ENCODE peak calls at places on chromosomes 6 and 20, in four cellular contexts. I, G, B and U are unnamed samples.

GRCh38 chr6:71887006-71887743 is 825 bp downstream of the RIMS1 start:
- DNase-seq in G (no peak), B (no peak), I (no peak), U (no peak)

GRCh38 chr6:133208183-133208755 is 32.9 kb upstream of the EYA4 start:
- DNase-seq in B (no peak), G (no peak), I (no peak), U (no peak)

GRCh38 chr6:96836579-96837137 is 619 bp downstream of the GPR63 start:
- DNase-seq in B (peak), G (peak), I (no peak), U (no peak)

GRCh38 chr20:12180107-12180661 is 262.5 kb downstream of the BTBD3 start:
- DNase-seq in B (no peak), G (no peak), I (no peak), U (no peak)

GRCh38 chr20:50521221-50521642 is 11.0 kb downstream of the PTPN1 start:
- DNase-seq in G (no peak), I (no peak), B (no peak), U (no peak)

GRCh38 chr6:75612921-75613534 is 11.3 kb downstream of the SENP6 start:
- DNase-seq in G (no peak), I (no peak), B (no peak), U (no peak)

GRCh38 chr6:137028912-137029311 is 15.9 kb downstream of the IL20RA start:
- DNase-seq in B (no peak), G (no peak), I (no peak), U (no peak)

GRCh38 chr6:160215232-160215631 is 43.4 kb downstream of the SLC22A2 start:
- DNase-seq in G (no peak), B (peak), I (no peak), U (peak)

GRCh38 chr6:40714576-40715500 is 127.7 kb upstream of the LRFN2 start:
- DNase-seq in G (peak), I (no peak), B (no peak), U (no peak)

GRCh38 chr6:99458319-99458718 is 33.2 kb upstream of the PNISR start:
- DNase-seq in I (peak), B (peak), G (no peak), U (peak)

GRCh38 chr20:48716086-48716485 is 111.7 kb downstream of the PREX1 start:
- DNase-seq in B (no peak), G (no peak), I (no peak), U (no peak)

GRCh38 chr6:111113731-111114438 is 26.6 kb downstream of the SLC16A10 start:
- DNase-seq in B (peak), I (no peak), G (no peak), U (no peak)

GRCh38 chr6:157911278-157911677 is 70.4 kb upstream of the SYNJ2 start:
- DNase-seq in I (no peak), B (no peak), G (no peak), U (no peak)

GRCh38 chr20:59575653-59576052 is 28.7 kb upstream of the PHACTR3 start:
- DNase-seq in G (no peak), B (no peak), I (no peak), U (no peak)

GRCh38 chr6:70685494-70686180 is 18.0 kb downstream of the SMAP1 start:
- DNase-seq in G (no peak), I (no peak), B (no peak), U (no peak)

GRCh38 chr20:2340823-2341222 is 39.9 kb upstream of the TGM6 start:
- DNase-seq in G (no peak), B (no peak), I (no peak), U (no peak)
- H3K27ac ChIP-seq in G (no peak), B (no peak), I (no peak), U (no peak)

DNA sequence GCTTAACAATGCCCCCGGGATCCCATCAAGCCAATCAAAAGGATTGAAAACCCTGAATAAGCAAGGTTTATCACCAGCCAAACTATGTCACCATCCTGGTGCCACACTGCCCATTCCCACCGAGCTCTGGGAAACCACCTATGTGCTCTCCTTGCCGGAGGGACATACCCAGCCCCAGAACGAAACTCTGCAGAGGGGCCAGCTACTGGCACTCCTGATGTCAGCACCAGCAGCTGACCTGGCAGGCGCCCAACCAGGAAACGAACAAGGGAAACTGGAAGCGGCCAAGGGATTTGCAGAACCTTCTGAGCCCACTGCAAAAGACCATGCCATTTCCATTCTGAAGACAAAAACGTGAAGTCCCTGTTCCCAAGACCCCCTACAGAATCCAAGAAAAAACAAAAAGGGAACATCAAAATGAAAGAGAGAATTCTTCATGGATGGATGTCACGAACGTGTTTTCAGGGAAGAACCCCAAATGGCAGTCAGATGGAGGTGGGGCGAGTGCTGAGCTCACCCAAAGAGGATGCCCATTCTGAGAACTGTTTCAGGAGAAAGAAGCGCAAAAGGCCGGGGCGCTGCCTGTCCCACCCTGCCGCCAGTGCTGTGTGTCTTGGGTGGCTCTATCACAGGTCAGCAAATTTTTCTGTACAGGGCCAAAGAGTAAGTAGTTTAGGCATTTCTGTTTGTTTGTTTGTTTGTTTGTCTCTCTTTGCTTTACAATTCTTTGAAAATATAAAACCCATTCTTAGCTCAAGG is 305.2 kb downstream of the ESR1 start:
- DNase-seq in G (peak), B (no peak), I (no peak), U (no peak)
- H3K27ac ChIP-seq in G (no peak), B (no peak), I (no peak), U (no peak)

DNA sequence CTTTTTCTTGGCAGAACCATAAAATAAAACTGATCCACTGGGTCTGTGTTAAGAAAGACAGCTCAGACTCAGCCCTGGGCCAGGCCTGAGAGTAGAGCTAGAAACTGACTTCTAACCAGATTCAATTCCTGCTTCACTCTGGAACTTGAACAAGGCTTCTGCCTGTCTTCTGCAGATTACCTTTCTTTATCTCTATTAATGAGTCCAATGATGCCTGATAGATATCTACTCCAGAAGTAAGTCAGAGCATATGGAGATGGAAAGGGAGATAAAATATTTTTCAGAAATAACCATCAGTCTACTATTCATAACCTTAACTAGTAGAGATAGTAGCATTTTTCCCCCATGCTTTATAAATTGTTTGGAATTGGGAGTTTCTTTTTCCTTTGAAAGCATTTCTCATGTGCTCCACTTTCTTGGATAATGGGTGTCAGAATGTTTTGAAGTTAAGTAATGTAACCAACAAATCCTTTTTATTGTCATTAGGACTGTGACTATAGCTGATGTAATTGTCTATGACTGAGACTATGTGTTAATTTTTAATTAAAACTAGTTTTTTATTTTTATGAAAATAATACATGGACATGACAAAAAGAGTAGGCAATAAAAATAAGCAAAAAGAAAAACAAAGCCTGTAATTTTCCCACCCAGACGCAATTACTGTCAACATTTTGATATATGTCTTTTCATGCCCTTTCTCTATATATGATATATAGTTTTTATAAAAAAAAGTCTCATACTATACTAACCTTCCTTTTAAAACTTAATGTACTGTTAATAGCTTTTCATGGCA is 7.2 kb downstream of the SOBP start:
- DNase-seq in I (no peak), G (no peak), B (no peak), U (no peak)
- H3K27ac ChIP-seq in I (no peak), G (no peak), B (no peak), U (no peak)

GRCh38 chr6:108580645-108581044 is 19.9 kb downstream of the FOXO3 start:
- DNase-seq in G (no peak), B (no peak), I (no peak), U (no peak)
- H3K27ac ChIP-seq in G (no peak), B (peak), I (no peak), U (peak)